ENCODE peak calls at places on chromosome 13, in five cellular contexts. C is endothelial cell, E is NCI-H748 treated with DMSO at 0.1 percent for 48 hours, X is NCI-H774, D is EH. J is an unnamed sample.

GRCh38 chr13:65339236-65339635 is 1890.9 kb downstream of the PCDH9 start:
- DNase-seq in X (no peak), E (no peak), C (no peak), D (peak), J (no peak)

GRCh38 chr13:68938639-68939038 is 1169.0 kb upstream of the ATXN8OS start:
- DNase-seq in D (no peak), C (no peak), E (no peak), X (no peak), J (no peak)

GRCh38 chr13:113630296-113630695 is 27.7 kb downstream of the ATP4B start:
- DNase-seq in C (no peak), X (peak), E (peak), D (no peak), J (no peak)

GRCh38 chr13:61477619-61478018 is 62.0 kb upstream of the PCDH20 start:
- DNase-seq in E (no peak), X (no peak), C (no peak), D (no peak), J (no peak)

GRCh38 chr13:113768018-113768905 is 9.2 kb downstream of the TMEM255B start:
- DNase-seq in X (no peak), D (no peak), C (no peak), E (no peak), J (no peak)

GRCh38 chr13:30159446-30159839 is 147.9 kb downstream of the KATNAL1 start:
- DNase-seq in D (peak), C (no peak), X (no peak), E (no peak), J (no peak)

GRCh38 chr13:50267917-50268316 is 252.7 kb downstream of the KCNRG start:
- DNase-seq in C (no peak), X (no peak), E (no peak), D (no peak), J (no peak)

GRCh38 chr13:34627905-34628682 is 314.0 kb upstream of the NBEA start:
- DNase-seq in C (no peak), E (peak), D (no peak), X (no peak), J (no peak)

GRCh38 chr13:31012285-31013024 is 80.0 kb downstream of the TEX26 start:
- DNase-seq in X (no peak), D (peak), C (no peak), E (no peak), J (no peak)

GRCh38 chr13:46684287-46685001 is 112.5 kb downstream of the ESD start:
- DNase-seq in E (no peak), D (peak), C (peak), X (no peak), J (no peak)

GRCh38 chr13:76086729-76087128 is 450.6 kb downstream of the LMO7 start:
- DNase-seq in D (no peak), X (no peak), E (no peak), C (no peak), J (no peak)

J was measured in heart left ventricle.